ENCODE peak calls at places on chromosomes 1 and 21, in four cellular contexts. L, N, Z and O are unnamed samples.

GRCh38 chr1:204072951-204073836 is at the start of gene SOX13:
- DNase-seq in L (peak), N (peak), Z (no peak), O (no peak)

GRCh38 chr21:27647401-27647800 is 680.5 kb upstream of the ADAMTS5 start:
- DNase-seq in L (no peak), N (no peak), Z (no peak), O (no peak)

GRCh38 chr1:7386226-7387052 is 384.7 kb upstream of the VAMP3 start:
- DNase-seq in L (no peak), N (no peak), Z (no peak), O (no peak)

GRCh38 chr1:228887956-228888355 is 152.7 kb downstream of the RHOU start:
- DNase-seq in L (no peak), N (no peak), Z (no peak), O (no peak)

GRCh38 chr1:246497331-246497915 is 9.7 kb downstream of the SMYD3 start:
- DNase-seq in L (peak), N (peak), Z (no peak), O (no peak)

GRCh38 chr21:32308696-32309095 is 10.0 kb downstream of the MRAP start:
- DNase-seq in L (no peak), N (no peak), Z (no peak), O (no peak)

GRCh38 chr1:18575620-18576019 is 55.0 kb upstream of the PAX7 start:
- DNase-seq in L (peak), N (no peak), Z (peak), O (peak)

GRCh38 chr1:154019940-154020339 is 29.4 kb downstream of the RPS27 start:
- DNase-seq in L (no peak), N (no peak), Z (no peak), O (no peak)

GRCh38 chr1:208113036-208113435 is 131.1 kb downstream of the PLXNA2 start:
- DNase-seq in L (no peak), N (no peak), Z (no peak), O (no peak)

GRCh38 chr1:14679027-14679688 is 80.7 kb downstream of the KAZN start:
- DNase-seq in L (no peak), N (no peak), Z (no peak), O (no peak)

GRCh38 chr1:97778718-97779117 is 142.1 kb downstream of the DPYD start:
- DNase-seq in L (peak), N (no peak), Z (no peak), O (no peak)

GRCh38 chr21:41045534-41046268 is 122.3 kb upstream of the BACE2 start:
- DNase-seq in L (no peak), N (no peak), Z (no peak), O (no peak)

GRCh38 chr1:179205284-179205683 is 24.2 kb downstream of the ABL2 start:
- DNase-seq in L (no peak), N (no peak), Z (no peak), O (no peak)

GRCh38 chr1:91693542-91693941 is 192.4 kb downstream of the TGFBR3 start:
- DNase-seq in L (peak), N (no peak), Z (no peak), O (no peak)

GRCh38 chr1:8017495-8018310 is 8.4 kb downstream of the ERRFI1 start:
- DNase-seq in L (no peak), N (peak), Z (no peak), O (no peak)

GRCh38 chr1:230104395-230105244 is 37.6 kb downstream of the GALNT2 start:
- DNase-seq in L (peak), N (peak), Z (peak), O (peak)

GRCh38 chr1:229070168-229070567 is 200.7 kb upstream of the RAB4A start:
- DNase-seq in L (peak), N (no peak), Z (no peak), O (no peak)